ENCODE peak calls at places on chromosomes 12 and 14, in seven cellular contexts. One of them, this sample, is unnamed. For H3K36me3, the result is how much of the 10 kb centered on the place peaks cover.

GRCh38 chr12:113390064-113391043 is 13.3 kb downstream of the SDS start:
- DNase-seq in hepatocyte: no peak
- DNase-seq in body of pancreas: no peak
- DNase-seq in colonic mucosa: no peak
- DNase-seq in pancreas: no peak
- DNase-seq in K562: no peak
- DNase-seq in stomach: no peak
- DNase-seq in this sample: no peak

GRCh38 chr12:106898001-106898966 is 57.4 kb upstream of the TMEM263 start:
- DNase-seq in hepatocyte: peak
- DNase-seq in K562: no peak
- DNase-seq in colonic mucosa: peak
- DNase-seq in stomach: no peak
- DNase-seq in body of pancreas: no peak
- DNase-seq in pancreas: no peak
- DNase-seq in this sample: no peak

GRCh38 chr14:50366589-50366988 is 30.1 kb downstream of the CDKL1 start:
- DNase-seq in hepatocyte: no peak
- DNase-seq in pancreas: no peak
- DNase-seq in colonic mucosa: no peak
- DNase-seq in body of pancreas: no peak
- DNase-seq in stomach: no peak
- DNase-seq in K562: no peak
- DNase-seq in this sample: no peak

GRCh38 chr12:52506858-52507715 is 13.1 kb downstream of the KRT5 start:
- DNase-seq in hepatocyte: peak
- DNase-seq in pancreas: no peak
- DNase-seq in body of pancreas: no peak
- DNase-seq in stomach: no peak
- DNase-seq in K562: no peak
- DNase-seq in colonic mucosa: no peak
- DNase-seq in this sample: no peak

GRCh38 chr12:11652351-11653040 is 3.0 kb downstream of the ETV6 start:
- DNase-seq in body of pancreas: no peak
- DNase-seq in colonic mucosa: peak
- DNase-seq in pancreas: no peak
- DNase-seq in K562: no peak
- DNase-seq in stomach: peak
- DNase-seq in hepatocyte: peak
- DNase-seq in this sample: no peak

GRCh38 chr14:68137704-68138619 is 318.4 kb downstream of the RAD51B start:
- DNase-seq in hepatocyte: peak
- DNase-seq in stomach: peak
- DNase-seq in body of pancreas: peak
- DNase-seq in K562: no peak
- DNase-seq in colonic mucosa: peak
- DNase-seq in pancreas: no peak
- DNase-seq in this sample: peak

GRCh38 chr14:104939666-104940410 is 15.2 kb downstream of the PLD4 start:
- DNase-seq in body of pancreas: no peak
- DNase-seq in stomach: no peak
- DNase-seq in pancreas: no peak
- DNase-seq in hepatocyte: no peak
- DNase-seq in colonic mucosa: no peak
- DNase-seq in K562: no peak
- DNase-seq in this sample: no peak

GRCh38 chr12:57474430-57474829 is 5.2 kb downstream of the ARHGAP9 start:
- DNase-seq in colonic mucosa: no peak
- DNase-seq in K562: no peak
- DNase-seq in pancreas: no peak
- DNase-seq in body of pancreas: no peak
- DNase-seq in stomach: no peak
- DNase-seq in hepatocyte: no peak
- DNase-seq in this sample: no peak

GRCh38 chr12:43586646-43587245 is 34.7 kb upstream of the ADAMTS20 start:
- DNase-seq in body of pancreas: no peak
- DNase-seq in stomach: no peak
- DNase-seq in K562: no peak
- DNase-seq in colonic mucosa: no peak
- DNase-seq in pancreas: no peak
- DNase-seq in hepatocyte: no peak
- DNase-seq in this sample: no peak

DNA sequence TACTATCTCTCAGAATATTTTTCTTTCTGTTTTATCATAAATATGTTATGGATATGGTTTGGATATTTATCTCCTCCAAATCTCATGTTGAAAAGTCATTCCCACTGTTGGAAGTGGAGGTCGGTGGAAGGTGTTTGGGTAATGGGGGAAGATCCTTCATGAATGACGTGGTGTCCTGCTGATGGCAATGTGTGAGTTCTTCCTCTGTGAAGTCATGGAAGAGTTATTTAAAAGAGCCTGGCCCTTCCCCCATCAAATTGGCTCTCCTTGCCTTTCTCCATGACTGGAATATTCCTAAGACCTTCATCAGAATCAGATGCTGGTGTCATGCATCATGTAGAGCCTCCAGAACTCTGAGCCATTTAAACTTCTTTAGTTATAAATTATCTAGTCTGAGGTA is 1291.6 kb downstream of the FSCB start:
- DNase-seq in pancreas: no peak
- DNase-seq in hepatocyte: no peak
- DNase-seq in K562: no peak
- DNase-seq in body of pancreas: no peak
- DNase-seq in stomach: no peak
- DNase-seq in colonic mucosa: no peak
- DNase-seq in this sample: no peak
- TF ChIP-seq CTCF in pancreas: no peak
- TF ChIP-seq CTCF in hepatocyte: no peak
- TF ChIP-seq CTCF in K562: no peak
- TF ChIP-seq CTCF in body of pancreas: no peak
- TF ChIP-seq CTCF in stomach: no peak
- TF ChIP-seq CTCF in colonic mucosa: no peak
- TF ChIP-seq CTCF in this sample: no peak

GRCh38 chr14:31161274-31161673 is 46.3 kb downstream of the HECTD1 start:
- DNase-seq in K562: no peak
- DNase-seq in pancreas: no peak
- DNase-seq in colonic mucosa: no peak
- DNase-seq in body of pancreas: no peak
- DNase-seq in hepatocyte: no peak
- DNase-seq in stomach: no peak
- DNase-seq in this sample: no peak
- H3K36me3 ChIP-seq in K562: half or more
- H3K36me3 ChIP-seq in pancreas: under half
- H3K36me3 ChIP-seq in colonic mucosa: under half
- H3K36me3 ChIP-seq in body of pancreas: under half
- H3K36me3 ChIP-seq in hepatocyte: under half
- H3K36me3 ChIP-seq in stomach: half or more
- H3K36me3 ChIP-seq in this sample: under half

DNA sequence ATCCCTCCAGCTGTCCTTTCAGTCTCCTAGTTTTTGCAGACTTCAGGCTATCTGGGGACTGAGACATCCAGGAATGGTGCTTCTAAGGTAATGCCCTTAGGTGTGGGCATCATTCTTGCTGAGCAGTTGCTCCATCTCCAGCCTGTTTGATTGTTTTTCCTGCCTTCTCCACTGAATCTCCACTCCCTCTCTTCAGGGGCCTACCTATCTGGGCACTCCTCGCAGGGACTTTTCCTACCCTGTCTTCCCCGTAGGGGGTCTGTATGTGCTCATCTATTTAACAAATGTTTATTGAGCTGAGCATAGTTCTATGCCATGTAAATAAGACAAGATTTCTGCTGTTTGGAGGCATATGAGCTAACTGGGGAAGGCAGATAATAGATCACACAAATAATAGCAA is 2.5 kb downstream of the FITM1 start:
- DNase-seq in hepatocyte: no peak
- DNase-seq in colonic mucosa: no peak
- DNase-seq in pancreas: no peak
- DNase-seq in K562: no peak
- DNase-seq in body of pancreas: no peak
- DNase-seq in stomach: no peak
- DNase-seq in this sample: no peak
- H3K4me3 ChIP-seq in hepatocyte: no peak
- H3K4me3 ChIP-seq in colonic mucosa: no peak
- H3K4me3 ChIP-seq in pancreas: no peak
- H3K4me3 ChIP-seq in K562: no peak
- H3K4me3 ChIP-seq in body of pancreas: no peak
- H3K4me3 ChIP-seq in stomach: no peak
- H3K4me3 ChIP-seq in this sample: no peak

GRCh38 chr12:124399622-124400021 is 104.7 kb downstream of the RFLNA start:
- DNase-seq in stomach: no peak
- DNase-seq in colonic mucosa: peak
- DNase-seq in body of pancreas: no peak
- DNase-seq in K562: peak
- DNase-seq in pancreas: no peak
- DNase-seq in hepatocyte: no peak
- DNase-seq in this sample: no peak

GRCh38 chr12:124398578-124399227 is 103.8 kb downstream of the RFLNA start:
- DNase-seq in colonic mucosa: peak
- DNase-seq in K562: no peak
- DNase-seq in body of pancreas: no peak
- DNase-seq in stomach: peak
- DNase-seq in hepatocyte: no peak
- DNase-seq in pancreas: peak
- DNase-seq in this sample: no peak

GRCh38 chr12:124396544-124397398 is 101.9 kb downstream of the RFLNA start:
- DNase-seq in pancreas: peak
- DNase-seq in colonic mucosa: peak
- DNase-seq in stomach: peak
- DNase-seq in hepatocyte: no peak
- DNase-seq in body of pancreas: peak
- DNase-seq in K562: peak
- DNase-seq in this sample: no peak

GRCh38 chr12:124397399-124397679 is 102.4 kb downstream of the RFLNA start:
- DNase-seq in stomach: no peak
- DNase-seq in hepatocyte: no peak
- DNase-seq in K562: no peak
- DNase-seq in body of pancreas: no peak
- DNase-seq in colonic mucosa: no peak
- DNase-seq in pancreas: no peak
- DNase-seq in this sample: no peak

GRCh38 chr12:124397807-124398577 is 103.1 kb downstream of the RFLNA start:
- DNase-seq in hepatocyte: peak
- DNase-seq in K562: no peak
- DNase-seq in stomach: peak
- DNase-seq in body of pancreas: peak
- DNase-seq in pancreas: peak
- DNase-seq in colonic mucosa: peak
- DNase-seq in this sample: no peak
- TF ChIP-seq CTCF in hepatocyte: no peak
- TF ChIP-seq CTCF in K562: no peak
- TF ChIP-seq CTCF in stomach: no peak
- TF ChIP-seq CTCF in body of pancreas: no peak
- TF ChIP-seq CTCF in pancreas: no peak
- TF ChIP-seq CTCF in colonic mucosa: no peak
- TF ChIP-seq CTCF in this sample: no peak

GRCh38 chr12:73719223-73719622 is 818.4 kb upstream of the ATXN7L3B start:
- DNase-seq in pancreas: no peak
- DNase-seq in hepatocyte: no peak
- DNase-seq in stomach: no peak
- DNase-seq in colonic mucosa: no peak
- DNase-seq in K562: no peak
- DNase-seq in body of pancreas: no peak
- DNase-seq in this sample: no peak
- H3K36me3 ChIP-seq in pancreas: under half
- H3K36me3 ChIP-seq in hepatocyte: under half
- H3K36me3 ChIP-seq in stomach: under half
- H3K36me3 ChIP-seq in colonic mucosa: under half
- H3K36me3 ChIP-seq in K562: under half
- H3K36me3 ChIP-seq in body of pancreas: under half
- H3K36me3 ChIP-seq in this sample: under half

GRCh38 chr12:69687390-69687789 is 11.7 kb downstream of the BEST3 start:
- DNase-seq in colonic mucosa: no peak
- DNase-seq in hepatocyte: no peak
- DNase-seq in stomach: no peak
- DNase-seq in K562: no peak
- DNase-seq in body of pancreas: no peak
- DNase-seq in pancreas: no peak
- DNase-seq in this sample: no peak

GRCh38 chr12:69686731-69687130 is 12.4 kb downstream of the BEST3 start:
- DNase-seq in colonic mucosa: no peak
- DNase-seq in body of pancreas: no peak
- DNase-seq in pancreas: no peak
- DNase-seq in hepatocyte: no peak
- DNase-seq in stomach: no peak
- DNase-seq in K562: no peak
- DNase-seq in this sample: no peak

GRCh38 chr12:69689638-69690037 is 9.5 kb downstream of the BEST3 start:
- DNase-seq in colonic mucosa: no peak
- DNase-seq in hepatocyte: no peak
- DNase-seq in body of pancreas: no peak
- DNase-seq in stomach: no peak
- DNase-seq in pancreas: no peak
- DNase-seq in K562: no peak
- DNase-seq in this sample: no peak

GRCh38 chr12:69688021-69688420 is 11.1 kb downstream of the BEST3 start:
- DNase-seq in body of pancreas: no peak
- DNase-seq in stomach: no peak
- DNase-seq in hepatocyte: no peak
- DNase-seq in K562: no peak
- DNase-seq in pancreas: no peak
- DNase-seq in colonic mucosa: no peak
- DNase-seq in this sample: no peak

GRCh38 chr12:69688496-69689427 is 10.3 kb downstream of the BEST3 start:
- DNase-seq in K562: peak
- DNase-seq in pancreas: peak
- DNase-seq in stomach: peak
- DNase-seq in colonic mucosa: peak
- DNase-seq in hepatocyte: peak
- DNase-seq in body of pancreas: no peak
- DNase-seq in this sample: peak
- H3K4me3 ChIP-seq in K562: no peak
- H3K4me3 ChIP-seq in pancreas: no peak
- H3K4me3 ChIP-seq in stomach: no peak
- H3K4me3 ChIP-seq in colonic mucosa: no peak
- H3K4me3 ChIP-seq in hepatocyte: no peak
- H3K4me3 ChIP-seq in body of pancreas: no peak
- H3K4me3 ChIP-seq in this sample: no peak

GRCh38 chr12:47812797-47813490 is 6.8 kb downstream of the HDAC7 start:
- DNase-seq in colonic mucosa: peak
- DNase-seq in hepatocyte: peak
- DNase-seq in stomach: peak
- DNase-seq in pancreas: peak
- DNase-seq in K562: peak
- DNase-seq in body of pancreas: peak
- DNase-seq in this sample: peak
- TF ChIP-seq CTCF in colonic mucosa: no peak
- TF ChIP-seq CTCF in hepatocyte: no peak
- TF ChIP-seq CTCF in stomach: no peak
- TF ChIP-seq CTCF in pancreas: no peak
- TF ChIP-seq CTCF in K562: no peak
- TF ChIP-seq CTCF in body of pancreas: no peak
- TF ChIP-seq CTCF in this sample: no peak

DNA sequence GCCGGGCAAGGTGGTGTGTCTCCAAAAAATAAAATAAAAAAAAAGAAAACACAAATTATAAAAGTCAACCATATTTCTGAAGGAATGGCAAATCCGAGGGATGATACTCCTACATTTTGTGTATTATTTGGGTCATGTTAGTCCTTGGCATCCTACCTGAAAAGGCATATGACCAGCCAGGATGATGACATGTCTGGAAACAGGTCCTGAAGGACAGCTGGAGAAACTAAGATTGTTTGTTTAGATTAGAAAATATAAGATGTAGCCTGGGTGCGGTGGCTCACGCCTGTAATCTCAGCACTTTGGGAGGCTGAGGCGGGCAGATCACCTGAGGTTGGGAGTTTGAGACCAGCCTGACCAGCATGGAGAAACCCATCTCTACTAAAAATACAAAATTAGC is 47.6 kb upstream of the FOXJ2 start:
- DNase-seq in stomach: no peak
- DNase-seq in hepatocyte: no peak
- DNase-seq in pancreas: no peak
- DNase-seq in colonic mucosa: no peak
- DNase-seq in body of pancreas: no peak
- DNase-seq in K562: no peak
- DNase-seq in this sample: no peak
- H3K36me3 ChIP-seq in stomach: under half
- H3K36me3 ChIP-seq in hepatocyte: under half
- H3K36me3 ChIP-seq in pancreas: under half
- H3K36me3 ChIP-seq in colonic mucosa: under half
- H3K36me3 ChIP-seq in body of pancreas: under half
- H3K36me3 ChIP-seq in K562: under half
- H3K36me3 ChIP-seq in this sample: under half